ENCODE peak calls at places on chromosome 17, in seven cellular contexts. U, X, W, B, Y, N and H are unnamed samples.

GRCh38 chr17:67671492-67671891 is 46.2 kb upstream of the NOL11 start:
- DNase-seq in Y (no peak), N (no peak), U (no peak), W (no peak), X (no peak), B (no peak), H (no peak)

GRCh38 chr17:49566668-49567071 is 9.0 kb upstream of the NXPH3 start:
- DNase-seq in N (no peak), W (peak), U (no peak), X (no peak), B (no peak), Y (no peak), H (no peak)

GRCh38 chr17:29160253-29160652 is 19.9 kb downstream of the MYO18A start:
- DNase-seq in X (no peak), Y (no peak), N (no peak), U (no peak), W (no peak), B (no peak), H (no peak)

GRCh38 chr17:45092932-45093430 is 31.9 kb downstream of the NMT1 start:
- DNase-seq in X (peak), B (peak), U (peak), N (no peak), Y (no peak), W (peak), H (peak)

GRCh38 chr17:15409721-15410247 is 57.6 kb downstream of the CDRT4 start:
- DNase-seq in W (peak), B (peak), X (peak), N (no peak), U (peak), Y (no peak), H (no peak)

GRCh38 chr17:21034350-21035235 is 8.2 kb downstream of the USP22 start:
- DNase-seq in Y (no peak), W (no peak), X (no peak), N (no peak), U (no peak), B (no peak), H (no peak)

GRCh38 chr17:36928450-36929125 is 8.7 kb upstream of the LHX1 start:
- DNase-seq in U (no peak), W (no peak), N (no peak), Y (no peak), B (no peak), X (no peak), H (no peak)

GRCh38 chr17:1580979-1581676 is 18.5 kb upstream of the PITPNA start:
- DNase-seq in N (no peak), U (no peak), Y (no peak), X (no peak), B (no peak), W (no peak), H (no peak)

GRCh38 chr17:2396568-2397246 is 4.2 kb downstream of the MNT start:
- DNase-seq in W (peak), X (peak), B (peak), N (no peak), U (peak), Y (peak), H (peak)

GRCh38 chr17:57782051-57782490 is 37.0 kb upstream of the CCDC182 start:
- DNase-seq in B (no peak), N (no peak), W (no peak), X (no peak), Y (peak), U (no peak), H (no peak)

GRCh38 chr17:32936894-32937500 is 9.0 kb downstream of the TMEM98 start:
- DNase-seq in U (peak), Y (peak), X (peak), W (peak), N (no peak), B (peak), H (no peak)

GRCh38 chr17:81948635-81949378 is 1.8 kb upstream of the MYADML2 start:
- DNase-seq in B (no peak), X (no peak), W (no peak), Y (no peak), N (no peak), U (no peak), H (no peak)

GRCh38 chr17:80792373-80792781 is 199.3 kb upstream of the CHMP6 start:
- DNase-seq in W (no peak), X (no peak), N (no peak), U (no peak), Y (no peak), B (peak), H (no peak)

GRCh38 chr17:64297467-64298088 is 34.5 kb upstream of the TEX2 start:
- DNase-seq in W (no peak), Y (no peak), N (no peak), U (no peak), B (no peak), X (no peak), H (no peak)

GRCh38 chr17:48723555-48724239 is 712 bp downstream of the PRAC2 start:
- DNase-seq in W (no peak), Y (no peak), B (no peak), X (no peak), N (no peak), U (no peak), H (no peak)

GRCh38 chr17:80888276-80889160 is 103.1 kb upstream of the CHMP6 start:
- DNase-seq in B (no peak), Y (no peak), U (no peak), N (no peak), X (no peak), W (no peak), H (no peak)

GRCh38 chr17:82655038-82655479 is 6.8 kb upstream of the WDR45B start:
- DNase-seq in W (no peak), B (peak), X (no peak), N (no peak), Y (no peak), U (no peak), H (no peak)

GRCh38 chr17:48578616-48579560 is 738 bp upstream of the HOXB4 start:
- DNase-seq in Y (no peak), B (no peak), W (no peak), N (no peak), X (no peak), U (no peak), H (no peak)

GRCh38 chr17:46159686-46160085 is 33.5 kb downstream of the KANSL1 start:
- DNase-seq in B (peak), N (no peak), U (peak), W (no peak), X (no peak), Y (no peak), H (no peak)

GRCh38 chr17:44108440-44109311 is 14.8 kb downstream of the HDAC5 start:
- DNase-seq in B (peak), W (peak), U (peak), N (no peak), Y (peak), X (peak), H (peak)

GRCh38 chr17:38982858-38983746 is 15.9 kb upstream of the FBXO47 start:
- DNase-seq in B (peak), W (peak), N (no peak), X (no peak), Y (peak), U (peak), H (no peak)

GRCh38 chr17:46788300-46788699 is 30.2 kb downstream of the WNT3 start:
- DNase-seq in X (no peak), W (no peak), U (no peak), B (no peak), Y (no peak), N (no peak), H (no peak)

GRCh38 chr17:77958716-77959215 is 263 bp downstream of the TNRC6C start:
- DNase-seq in U (no peak), Y (peak), W (no peak), N (no peak), X (no peak), B (no peak), H (no peak)
- TF ChIP-seq CTCF in U (no peak), Y (no peak), W (no peak), N (no peak), X (no peak), B (no peak), H (no peak)

GRCh38 chr17:74922694-74923537 is at the start of gene USH1G:
- DNase-seq in N (peak), Y (no peak), W (peak), B (no peak), U (no peak), X (no peak), H (no peak)
- TF ChIP-seq CTCF in N (no peak), Y (no peak), W (no peak), B (no peak), U (no peak), X (no peak), H (no peak)

GRCh38 chr17:13619462-13619861 is 17.7 kb upstream of the HS3ST3A1 start:
- DNase-seq in U (no peak), N (no peak), W (no peak), B (no peak), X (no peak), Y (no peak), H (no peak)
- TF ChIP-seq CTCF in U (no peak), N (no peak), W (no peak), B (no peak), X (no peak), Y (no peak), H (no peak)

DNA sequence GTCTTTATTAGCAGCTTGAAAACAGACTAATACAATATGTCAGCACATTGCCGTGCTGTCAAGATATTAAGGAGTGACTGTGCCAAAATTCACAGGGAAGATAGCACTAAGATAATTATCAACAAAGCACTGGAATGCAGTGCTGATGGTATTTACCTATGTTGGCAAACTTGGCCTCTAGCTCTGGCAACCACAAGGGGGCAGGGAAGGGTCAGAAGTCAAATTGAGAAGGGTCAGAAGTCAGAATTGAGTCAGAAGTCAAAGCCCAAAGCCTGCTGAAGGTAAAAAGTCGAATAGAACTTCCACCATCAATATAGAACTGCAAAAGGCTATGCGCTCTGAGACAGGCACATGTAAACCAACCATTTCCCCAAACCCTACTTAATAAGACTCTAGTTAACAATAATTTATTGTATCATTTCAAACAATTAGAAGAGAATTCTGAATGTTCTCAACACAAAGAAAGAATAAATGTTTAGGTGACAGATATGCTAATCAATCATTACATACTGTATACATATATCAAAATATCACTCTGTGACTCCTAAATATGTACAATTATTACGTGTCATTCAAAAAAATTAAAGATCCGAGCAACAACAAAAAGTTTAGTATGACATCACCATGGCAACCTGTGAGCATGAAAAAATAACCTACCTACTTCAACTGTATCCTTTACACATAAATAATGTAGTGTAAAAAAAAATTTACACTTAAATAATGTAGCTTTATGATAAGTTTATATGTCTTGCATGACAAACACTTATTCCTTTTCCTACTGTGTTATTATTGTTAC is 916.1 kb downstream of the KCNJ2 start:
- DNase-seq in U (no peak), B (peak), Y (peak), X (no peak), N (no peak), W (no peak), H (no peak)
- TF ChIP-seq CTCF in U (peak), B (peak), Y (peak), X (no peak), N (peak), W (no peak), H (peak)

GRCh38 chr17:19728114-19728495 is 11.7 kb upstream of the SLC47A2 start:
- DNase-seq in U (peak), X (peak), B (peak), Y (no peak), N (no peak), W (peak), H (peak)
- TF ChIP-seq CTCF in U (no peak), X (no peak), B (no peak), Y (no peak), N (no peak), W (no peak), H (no peak)

GRCh38 chr17:75034236-75034908 is 12.4 kb downstream of the ATP5PD start:
- DNase-seq in U (peak), B (peak), W (peak), X (peak), N (no peak), Y (peak), H (peak)
- TF ChIP-seq CTCF in U (no peak), B (peak), W (peak), X (no peak), N (peak), Y (no peak), H (peak)

GRCh38 chr17:78980624-78980972 is 875 bp upstream of the LGALS3BP start:
- DNase-seq in Y (no peak), W (no peak), N (no peak), U (no peak), X (no peak), B (no peak), H (no peak)

GRCh38 chr17:78979780-78980623 is at the start of gene LGALS3BP:
- DNase-seq in B (peak), W (peak), N (no peak), U (peak), Y (no peak), X (no peak), H (peak)

GRCh38 chr17:78977681-78977943 is 2.1 kb downstream of the LGALS3BP start:
- DNase-seq in U (no peak), N (no peak), B (no peak), X (no peak), Y (no peak), W (no peak), H (no peak)

GRCh38 chr17:78976907-78977680 is 2.6 kb downstream of the LGALS3BP start:
- DNase-seq in B (no peak), U (no peak), Y (no peak), W (no peak), X (no peak), N (no peak), H (no peak)

DNA sequence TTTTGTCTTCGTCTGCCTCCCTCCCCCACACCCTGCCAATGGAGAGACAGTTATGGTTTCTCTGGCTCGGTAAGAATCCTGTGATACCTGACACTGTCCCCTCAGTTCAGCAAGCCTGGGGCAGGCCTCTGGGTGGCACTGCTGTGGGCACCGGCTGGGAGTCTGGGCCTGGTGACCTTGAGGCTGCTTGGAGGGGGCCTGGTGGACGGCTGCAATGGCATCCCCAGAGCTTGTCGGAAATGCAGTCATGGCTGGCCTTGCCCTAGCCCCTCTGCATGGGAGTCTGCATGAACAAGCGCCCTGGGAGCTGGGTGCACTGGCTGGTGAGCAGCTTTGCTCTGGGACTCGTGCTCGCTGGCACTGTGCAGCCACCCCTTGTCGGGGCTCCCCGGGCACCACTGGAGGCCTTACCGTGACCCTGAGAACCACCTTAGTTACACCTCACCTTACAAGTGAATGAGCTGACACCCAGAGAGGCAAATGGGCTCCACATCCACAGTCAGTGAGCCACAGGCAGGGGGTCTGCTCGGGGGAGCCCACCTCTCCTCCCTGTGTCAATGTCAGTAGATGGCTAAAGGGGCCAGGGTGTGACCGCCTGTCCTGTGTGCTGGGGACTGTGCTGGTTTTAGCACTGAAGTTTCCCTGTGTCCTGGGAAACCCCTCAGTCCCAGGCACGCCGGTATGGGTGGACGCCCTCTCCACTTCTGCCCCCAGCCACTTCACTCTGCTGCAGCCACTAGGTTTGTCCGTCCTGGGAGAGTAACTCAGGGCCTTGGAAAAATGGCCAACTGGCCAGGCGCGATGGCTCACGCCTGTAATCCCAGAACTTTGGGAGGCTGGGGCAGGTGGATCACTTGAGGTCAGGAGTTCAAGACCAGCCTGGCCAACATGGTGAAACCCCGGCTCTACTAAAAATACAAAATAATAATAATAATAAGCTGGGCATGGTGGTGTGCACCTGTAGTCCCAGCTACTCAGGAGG is 1.4 kb downstream of the LGALS3BP start:
- DNase-seq in X (no peak), W (no peak), U (no peak), B (no peak), N (no peak), Y (no peak), H (no peak)
- TF ChIP-seq CTCF in X (no peak), W (no peak), U (no peak), B (no peak), N (no peak), Y (no peak), H (no peak)